ENCODE peak calls at places on chromosomes 4 and X, in six cellular contexts. A is HepG2, Z is Karpas-422, Q is heart right ventricle, W is pancreas, X is Panc1. E is an unnamed sample.

GRCh38 chrX:155695419-155695818 is 82.7 kb upstream of the TMLHE start:
- DNase-seq in A (no peak), Z (no peak), Q (no peak), W (no peak), X (no peak), E (no peak)

GRCh38 chr4:25810815-25811690 is 51.7 kb downstream of the SEL1L3 start:
- DNase-seq in A (peak; percentile 60), Z (no peak), Q (no peak), W (no peak), X (peak; percentile 69), E (no peak)

GRCh38 chr4:128354205-128354821 is 66.7 kb upstream of the PGRMC2 start:
- DNase-seq in A (peak; percentile 30), Z (no peak), Q (peak; percentile 30), W (no peak), X (peak; percentile 61), E (no peak)

GRCh38 chr4:139484861-139485311 is 31.0 kb downstream of the RAB33B start:
- DNase-seq in A (no peak), Z (no peak), Q (no peak), W (no peak), X (no peak), E (no peak)

GRCh38 chr4:174157106-174157607 is 126.3 kb downstream of the FBXO8 start:
- DNase-seq in A (no peak), Z (no peak), Q (no peak), W (no peak), X (no peak), E (no peak)

GRCh38 chr4:2222838-2223237 is 19.1 kb downstream of the HAUS3 start:
- DNase-seq in A (no peak), Z (no peak), Q (no peak), W (no peak), X (no peak), E (no peak)

GRCh38 chr4:185464184-185464583 is 7.3 kb downstream of the CCDC110 start:
- DNase-seq in A (no peak), Z (no peak), Q (no peak), W (no peak), X (no peak), E (no peak)

GRCh38 chr4:95355021-95355420 is 193.8 kb downstream of the UNC5C start:
- DNase-seq in A (no peak), Z (no peak), Q (no peak), W (no peak), X (no peak), E (no peak)

GRCh38 chr4:139624441-139625130 is 41.0 kb upstream of the MGST2 start:
- DNase-seq in A (no peak), Z (no peak), Q (no peak), W (no peak), X (no peak), E (no peak)

GRCh38 chr4:10167201-10167600 is 50.6 kb upstream of the WDR1 start:
- DNase-seq in A (no peak), Z (no peak), Q (no peak), W (no peak), X (no peak), E (no peak)

GRCh38 chrX:85619962-85620361 is 240.5 kb upstream of the POF1B start:
- DNase-seq in A (no peak), Z (peak; percentile 17), Q (no peak), W (no peak), X (no peak), E (no peak)

GRCh38 chrX:72540318-72540717 is 32.3 kb downstream of the HDAC8 start:
- DNase-seq in A (peak; percentile 9), Z (peak; percentile 84), Q (no peak), W (no peak), X (no peak), E (no peak)

GRCh38 chr4:184762100-184762499 is 28.2 kb upstream of the CENPU start:
- DNase-seq in A (no peak), Z (no peak), Q (no peak), W (no peak), X (no peak), E (no peak)

GRCh38 chr4:157358439-157358838 is 137.9 kb downstream of the GRIA2 start:
- DNase-seq in A (no peak), Z (no peak), Q (no peak), W (no peak), X (no peak), E (no peak)

GRCh38 chrX:7214251-7214650 is 66.3 kb upstream of the PUDP start:
- DNase-seq in A (no peak), Z (no peak), Q (no peak), W (no peak), X (no peak), E (no peak)

GRCh38 chr4:11480683-11481082 is 52.0 kb upstream of the HS3ST1 start:
- DNase-seq in A (no peak), Z (no peak), Q (no peak), W (no peak), X (no peak), E (no peak)

GRCh38 chr4:40209401-40209800 is 12.6 kb downstream of the RHOH start:
- DNase-seq in A (no peak), Z (no peak), Q (no peak), W (no peak), X (no peak), E (no peak)

GRCh38 chrX:129786210-129786651 is 6.5 kb downstream of the SASH3 start:
- DNase-seq in A (no peak), Z (peak; percentile 66), Q (no peak), W (no peak), X (no peak), E (no peak)

GRCh38 chr4:64911846-64912245 is 502.6 kb upstream of the TECRL start:
- DNase-seq in A (no peak), Z (no peak), Q (no peak), W (no peak), X (no peak), E (no peak)

GRCh38 chrX:96372313-96373046 is 312.2 kb upstream of the DIAPH2 start:
- DNase-seq in A (peak; percentile 27), Z (peak; percentile 61), Q (no peak), W (no peak), X (no peak), E (no peak)

GRCh38 chrX:80876877-80877276 is 67.2 kb upstream of the BRWD3 start:
- DNase-seq in A (peak; percentile 7), Z (peak; percentile 79), Q (no peak), W (no peak), X (peak; percentile 10), E (peak; percentile 2)

GRCh38 chrX:55026143-55026542 is 4.6 kb downstream of the ALAS2 start:
- DNase-seq in A (no peak), Z (no peak), Q (no peak), W (no peak), X (no peak), E (no peak)

GRCh38 chr4:125283702-125284279 is 31.0 kb upstream of the FAT4 start:
- DNase-seq in A (peak; percentile 4), Z (peak; percentile 66), Q (no peak), W (no peak), X (peak; percentile 2), E (no peak)

GRCh38 chrX:31228415-31228832 is 156.6 kb upstream of the FTHL17 start:
- DNase-seq in A (no peak), Z (no peak), Q (no peak), W (no peak), X (no peak), E (no peak)

GRCh38 chrX:31228909-31229308 is 157.1 kb upstream of the FTHL17 start:
- DNase-seq in A (no peak), Z (no peak), Q (no peak), W (no peak), X (no peak), E (no peak)

GRCh38 chrX:31225819-31226218 is 154.0 kb upstream of the FTHL17 start:
- DNase-seq in A (no peak), Z (no peak), Q (no peak), W (no peak), X (no peak), E (no peak)

GRCh38 chrX:31224321-31225012 is 152.6 kb upstream of the FTHL17 start:
- DNase-seq in A (no peak), Z (no peak), Q (no peak), W (no peak), X (no peak), E (no peak)

GRCh38 chrX:31227250-31227649 is 155.4 kb upstream of the FTHL17 start:
- DNase-seq in A (peak; percentile 63), Z (no peak), Q (no peak), W (no peak), X (no peak), E (no peak)
- H3K4me1 ChIP-seq in A (peaks cover 30% of the 10 kb centered on the region), Z (no peaks in the 10 kb centered on the region), Q (no peaks in the 10 kb centered on the region), W (peaks cover 6% of the 10 kb centered on the region), X (no peaks in the 10 kb centered on the region), E (no peaks in the 10 kb centered on the region)

GRCh38 chr4:16082038-16082423 is 1.8 kb downstream of the PROM1 start:
- DNase-seq in A (no peak), Z (no peak), Q (no peak), W (no peak), X (no peak), E (no peak)

GRCh38 chr4:16083217-16084191 is at the start of gene PROM1:
- DNase-seq in A (peak; percentile 3), Z (no peak), Q (peak; percentile 18), W (peak; percentile 78), X (no peak), E (no peak)

GRCh38 chr4:16085822-16086221 is 2.0 kb upstream of the PROM1 start:
- DNase-seq in A (no peak), Z (no peak), Q (no peak), W (no peak), X (no peak), E (no peak)

GRCh38 chr4:16079046-16079445 is 4.8 kb downstream of the PROM1 start:
- DNase-seq in A (no peak), Z (no peak), Q (no peak), W (no peak), X (no peak), E (no peak)

GRCh38 chr4:16082424-16083216 is 1.2 kb downstream of the PROM1 start:
- DNase-seq in A (peak; percentile 39), Z (no peak), Q (peak; percentile 16), W (peak; percentile 80), X (no peak), E (no peak)
- H3K27me3 ChIP-seq in A (peaks cover 46% of the 10 kb centered on the region), Z (no peaks in the 10 kb centered on the region), Q (peaks cover 24% of the 10 kb centered on the region), W (no peaks in the 10 kb centered on the region), X (peaks cover 15% of the 10 kb centered on the region), E (peaks cover 6% of the 10 kb centered on the region)

GRCh38 chr4:99824070-99824599 is 7.5 kb downstream of the DAPP1 start:
- DNase-seq in A (no peak), Z (no peak), Q (no peak), W (no peak), X (no peak), E (no peak)
- H3K4me1 ChIP-seq in A (no peaks in the 10 kb centered on the region), Z (peaks cover 80% of the 10 kb centered on the region), Q (no peaks in the 10 kb centered on the region), W (no peaks in the 10 kb centered on the region), X (no peaks in the 10 kb centered on the region), E (peaks cover 11% of the 10 kb centered on the region)

DNA sequence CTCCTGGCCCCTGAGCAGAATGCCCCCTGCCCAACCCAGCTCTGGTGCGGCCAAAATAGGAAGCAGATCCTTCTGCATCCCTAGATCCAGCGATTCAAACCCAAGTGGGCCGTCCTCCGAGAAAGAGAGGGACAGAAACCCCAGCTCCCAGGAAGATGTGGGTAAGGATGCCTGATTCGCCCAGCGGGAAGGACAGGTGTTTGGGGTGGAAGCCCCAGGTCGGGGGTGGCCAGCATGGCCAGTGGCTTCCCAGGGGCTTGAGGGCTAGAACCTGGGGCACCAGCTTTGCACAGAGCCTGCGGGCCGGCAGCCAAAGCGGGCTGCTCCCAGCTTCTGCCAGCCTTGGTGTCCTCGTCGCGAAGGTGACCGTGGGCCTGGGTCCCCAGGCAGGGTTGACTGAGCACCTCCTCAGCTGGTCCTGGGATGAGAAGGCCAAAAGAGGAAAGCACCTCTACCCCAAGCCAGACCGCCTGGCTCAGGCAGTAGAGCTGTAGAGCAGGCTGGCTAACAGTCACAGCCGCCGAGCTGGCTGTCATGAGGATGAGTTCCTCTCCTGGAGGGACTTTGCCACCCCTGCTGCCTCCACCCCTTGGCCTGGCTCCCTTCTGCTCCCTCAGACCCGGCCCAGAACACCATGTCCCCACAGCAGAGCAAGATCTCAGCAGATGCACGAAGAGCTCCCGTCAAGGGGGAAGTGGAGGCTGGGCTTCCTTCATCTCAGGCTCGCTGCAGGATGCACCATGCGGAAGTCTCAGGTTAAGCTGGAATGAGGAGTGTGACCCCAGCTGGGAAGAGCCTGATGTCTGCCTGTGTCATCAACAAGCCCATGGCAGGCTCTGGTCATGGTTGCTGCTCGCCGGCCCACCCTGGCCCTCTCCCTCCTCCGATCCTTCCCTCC is 59.9 kb downstream of the CPZ start:
- DNase-seq in A (no peak), Z (no peak), Q (no peak), W (no peak), X (no peak), E (no peak)
- H3K27me3 ChIP-seq in A (peaks cover 80% of the 10 kb centered on the region), Z (no peaks in the 10 kb centered on the region), Q (peaks cover 11% of the 10 kb centered on the region), W (no peaks in the 10 kb centered on the region), X (no peaks in the 10 kb centered on the region), E (no peaks in the 10 kb centered on the region)